ENCODE peak calls at places on chromosomes 1 and 21, in eight cellular contexts. M, V, T, G, F, P, J and K are unnamed samples.

GRCh38 chr1:7447736-7448135 is 323.4 kb upstream of the VAMP3 start:
- DNase-seq in G (no peak), V (no peak), M (peak; percentile 35), F (no peak), T (no peak), P (no peak), J (no peak), K (no peak)

GRCh38 chr1:8883510-8883909 is 5.0 kb upstream of the ENO1 start:
- DNase-seq in M (no peak), T (no peak), F (no peak), G (no peak), V (no peak), J (no peak), P (no peak), K (no peak)

GRCh38 chr1:66375125-66375524 is 158.8 kb upstream of the SGIP1 start:
- DNase-seq in G (no peak), V (no peak), F (no peak), T (no peak), J (no peak), P (no peak), M (no peak), K (no peak)

GRCh38 chr1:17460265-17460664 is 20.8 kb upstream of the RCC2 start:
- DNase-seq in T (peak; percentile 36), J (no peak), G (no peak), F (no peak), V (no peak), P (no peak), M (no peak), K (no peak)

GRCh38 chr21:46675595-46676280 is 40.3 kb downstream of the PRMT2 start:
- DNase-seq in M (no peak), J (no peak), V (no peak), P (no peak), G (no peak), T (no peak), F (no peak), K (no peak)

GRCh38 chr1:94648225-94649007 is 106.9 kb upstream of the F3 start:
- DNase-seq in M (peak; percentile 92), T (peak; percentile 85), J (peak; percentile 94), V (peak; percentile 53), P (no peak), G (no peak), F (peak; percentile 81), K (no peak)

GRCh38 chr1:157240495-157241184 is 102.4 kb upstream of the ETV3 start:
- DNase-seq in F (no peak), M (peak; percentile 94), T (no peak), G (no peak), J (no peak), V (no peak), P (no peak), K (no peak)

GRCh38 chr1:167825419-167826079 is 88.4 kb downstream of the ADCY10 start:
- DNase-seq in G (no peak), T (no peak), P (no peak), J (no peak), V (no peak), F (no peak), M (no peak), K (no peak)

GRCh38 chr1:169741666-169742394 is 8.0 kb upstream of the SELE start:
- DNase-seq in T (no peak), M (no peak), V (no peak), G (no peak), P (no peak), J (no peak), F (no peak), K (no peak)

GRCh38 chr1:205158048-205158616 is 36.4 kb upstream of the RBBP5 start:
- DNase-seq in G (no peak), F (no peak), M (no peak), V (no peak), J (no peak), P (no peak), T (no peak), K (no peak)

GRCh38 chr1:93804412-93804811 is 74.6 kb downstream of the DNTTIP2 start:
- DNase-seq in F (no peak), J (no peak), V (no peak), M (peak; percentile 17), P (no peak), T (no peak), G (no peak), K (peak; percentile 41)

GRCh38 chr1:215132156-215132555 is 49.6 kb downstream of the KCNK2 start:
- DNase-seq in F (no peak), G (no peak), V (no peak), M (no peak), T (no peak), P (no peak), J (no peak), K (no peak)

GRCh38 chr1:75345538-75346292 is 211.5 kb downstream of the LHX8 start:
- DNase-seq in M (no peak), P (no peak), G (no peak), V (no peak), T (no peak), J (no peak), F (no peak), K (no peak)

GRCh38 chr21:37538971-37539590 is 172.5 kb downstream of the DYRK1A start:
- DNase-seq in G (no peak), J (no peak), P (no peak), T (no peak), F (no peak), M (no peak), V (no peak), K (no peak)

GRCh38 chr1:247387096-247387495 is 28.9 kb upstream of the NLRP3 start:
- DNase-seq in T (no peak), V (no peak), M (no peak), G (no peak), F (no peak), J (no peak), P (no peak), K (no peak)

GRCh38 chr1:154765970-154766369 is 104.1 kb downstream of the KCNN3 start:
- DNase-seq in G (peak; percentile 38), V (no peak), P (peak; percentile 0), M (no peak), F (no peak), J (peak; percentile 19), T (no peak), K (no peak)
- TF ChIP-seq CTCF in G (peak; percentile 52), V (no peak), P (no peak), M (peak; percentile 7), F (no peak), J (no peak), T (no peak), K (peak; percentile 44)

GRCh38 chr1:85274969-85275453 is 1.4 kb downstream of the BCL10 start:
- DNase-seq in P (no peak), J (no peak), F (no peak), G (no peak), M (peak; percentile 41), T (no peak), V (no peak), K (no peak)
- H3K27ac ChIP-seq in P (peak overlapping the region; percentile 97), J (no peak overlapping the region), F (peak overlapping the region; percentile 100), G (no peak overlapping the region), M (peak overlapping the region; percentile 99), T (peak overlapping the region; percentile 97), V (peak overlapping the region; percentile 97), K (no peak overlapping the region)

DNA sequence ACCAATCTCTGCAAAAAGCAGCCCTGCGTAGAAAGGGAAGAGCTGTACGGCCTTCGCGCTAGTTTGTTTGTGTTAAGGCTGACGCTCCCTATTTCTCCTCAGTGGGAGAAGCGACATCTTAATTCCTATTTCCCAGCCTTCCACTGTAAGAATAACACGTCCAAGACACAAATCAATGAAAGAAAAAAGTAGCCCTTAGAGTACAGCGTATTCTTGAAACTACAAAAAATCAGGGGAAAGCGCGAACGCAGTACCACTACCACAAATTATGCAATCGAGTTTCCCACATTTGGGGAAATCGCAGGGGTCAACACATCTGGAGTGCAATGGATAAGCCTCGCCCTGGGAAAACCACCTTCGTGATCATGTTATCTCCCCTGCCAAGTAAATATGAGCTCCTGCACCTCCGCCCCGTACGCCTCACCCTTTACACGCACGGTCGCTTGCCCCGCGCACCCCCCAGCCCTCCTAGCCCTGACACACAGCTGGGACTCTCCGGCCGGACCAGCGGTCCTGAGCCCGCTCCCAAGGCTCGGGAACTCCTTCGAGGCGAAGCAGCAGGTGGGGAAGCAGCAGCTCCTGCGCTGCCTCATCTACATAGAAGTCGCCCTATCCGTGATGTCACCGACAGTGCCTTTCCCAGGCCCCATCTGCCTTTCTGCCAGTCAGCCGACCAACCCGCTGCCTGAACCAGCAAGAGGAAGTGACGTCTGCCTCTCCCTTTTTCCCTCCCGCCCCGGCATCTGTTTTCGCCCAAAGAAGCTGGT is 94.7 kb downstream of the PPIAL4G start:
- DNase-seq in F (peak; percentile 97), J (peak; percentile 89), T (peak; percentile 90), G (peak; percentile 79), M (peak; percentile 95), V (peak; percentile 69), P (peak; percentile 92), K (peak; percentile 90)
- TF ChIP-seq POLR2A in F (peak; percentile 54), J (peak; percentile 39), T (peak; percentile 57), G (peak; percentile 99), M (peak; percentile 69), V (peak; percentile 46), P (no peak), K (no peak)

GRCh38 chr1:15283500-15283899 is 36.5 kb downstream of the FHAD1 start:
- DNase-seq in V (no peak), J (no peak), P (no peak), G (no peak), M (no peak), F (no peak), T (peak; percentile 66), K (peak; percentile 50)
- TF ChIP-seq CTCF in V (no peak), J (no peak), P (no peak), G (peak; percentile 27), M (no peak), F (no peak), T (peak; percentile 61), K (no peak)

DNA sequence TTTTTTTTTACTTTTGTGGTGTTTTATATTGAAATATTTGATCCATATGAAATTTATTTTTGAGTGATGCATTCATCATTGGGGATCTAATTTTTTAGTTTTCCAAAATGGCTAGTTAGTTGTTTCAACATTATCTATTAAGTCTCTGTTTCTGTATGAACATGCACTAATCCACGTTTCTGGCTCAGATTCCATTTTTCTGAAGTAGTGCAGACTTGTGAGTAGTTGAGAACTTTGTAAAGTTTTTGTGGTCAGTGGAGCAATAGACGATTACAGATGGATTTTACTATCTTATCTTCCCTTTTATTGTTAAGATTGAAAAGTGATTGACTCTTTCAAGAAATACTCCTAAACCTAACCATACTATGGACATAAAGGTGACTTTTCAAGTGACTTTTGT is 16.7 kb downstream of the SOAT1 start:
- DNase-seq in V (no peak), F (no peak), M (no peak), J (no peak), P (no peak), T (no peak), G (no peak), K (no peak)
- H3K27ac ChIP-seq in V (peak overlapping the region; percentile 42), F (no peak overlapping the region), M (no peak overlapping the region), J (no peak overlapping the region), P (no peak overlapping the region), T (no peak overlapping the region), G (peak overlapping the region; percentile 1), K (no peak overlapping the region)